ENCODE peak calls at places on chromosomes 1 and 21, in ten cellular contexts. P is ovary, V is H9, W is cardiac fibroblast, Z is hepatocyte, S is progenitor cell of endocrine pancreas, E is fibroblast of pulmonary artery, C is fibroblast of mammary gland, X is stomach, B is mesothelial cell of epicardium. H is an unnamed sample.

GRCh38 chr1:68112835-68113243 is 62.4 kb upstream of the DIRAS3 start:
- DNase-seq in P (peak; percentile 44), V (no peak), W (peak; percentile 91), Z (no peak), S (no peak), E (peak; percentile 89), C (peak; percentile 94), X (no peak), B (no peak), H (no peak)

GRCh38 chr1:32798679-32799416 is 18.3 kb downstream of the YARS1 start:
- DNase-seq in P (no peak), V (no peak), W (no peak), Z (no peak), S (no peak), E (no peak), C (no peak), X (no peak), B (no peak), H (no peak)

GRCh38 chr21:18041012-18041411 is 203.6 kb upstream of the CHODL start:
- DNase-seq in P (no peak), V (peak; percentile 28), W (peak; percentile 19), Z (peak; percentile 25), S (no peak), E (peak; percentile 17), C (peak; percentile 0), X (no peak), B (no peak), H (peak; percentile 29)

GRCh38 chr1:25772692-25773245 is 27.2 kb upstream of the SELENON start:
- DNase-seq in P (no peak), V (no peak), W (no peak), Z (no peak), S (no peak), E (no peak), C (no peak), X (no peak), B (no peak), H (no peak)

GRCh38 chr1:163084330-163084729 is 15.2 kb downstream of the RGS4 start:
- DNase-seq in P (no peak), V (no peak), W (peak; percentile 45), Z (no peak), S (no peak), E (peak; percentile 61), C (peak; percentile 85), X (no peak), B (no peak), H (no peak)

GRCh38 chr1:225899044-225899925 is 10.3 kb upstream of the LEFTY1 start:
- DNase-seq in P (no peak), V (peak; percentile 99), W (no peak), Z (no peak), S (no peak), E (no peak), C (no peak), X (no peak), B (no peak), H (no peak)

GRCh38 chr1:153578490-153578889 is 12.8 kb upstream of the S100A2 start:
- DNase-seq in P (no peak), V (no peak), W (no peak), Z (no peak), S (no peak), E (no peak), C (no peak), X (no peak), B (no peak), H (no peak)

GRCh38 chr1:56965191-56965590 is 624 bp downstream of the C8B start:
- DNase-seq in P (no peak), V (no peak), W (no peak), Z (no peak), S (no peak), E (no peak), C (no peak), X (no peak), B (no peak), H (no peak)

GRCh38 chr1:100643430-100644196 is 75.9 kb upstream of the VCAM1 start:
- DNase-seq in P (no peak), V (no peak), W (peak; percentile 62), Z (no peak), S (no peak), E (peak; percentile 69), C (peak; percentile 58), X (no peak), B (no peak), H (no peak)

GRCh38 chr1:150577557-150578277 is 1.7 kb downstream of the MCL1 start:
- DNase-seq in P (peak; percentile 12), V (no peak), W (peak; percentile 61), Z (peak; percentile 11), S (no peak), E (peak; percentile 70), C (peak; percentile 41), X (no peak), B (no peak), H (no peak)

DNA sequence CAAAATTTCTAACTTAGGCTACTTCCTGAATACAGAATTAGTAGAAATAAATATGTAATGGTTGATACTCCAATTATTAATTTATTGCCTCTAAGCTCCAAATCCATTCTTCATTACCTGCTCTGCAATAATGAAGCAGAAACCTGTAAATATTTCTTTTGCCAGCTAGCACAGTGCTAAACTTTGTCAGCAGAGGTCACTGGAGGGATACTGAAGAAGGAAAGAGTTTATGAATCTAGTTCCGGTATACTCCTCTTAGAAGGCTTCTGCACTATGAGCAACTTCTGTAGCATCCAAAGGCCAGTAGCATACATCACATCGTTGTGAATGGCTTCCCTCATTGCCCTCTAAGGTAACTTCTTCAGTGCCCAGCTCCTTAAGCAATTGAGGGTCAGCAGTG is 81.0 kb upstream of the LHX8 start:
- DNase-seq in P (no peak), V (no peak), W (no peak), Z (no peak), S (no peak), E (no peak), C (no peak), X (no peak), B (no peak), H (no peak)
- TF ChIP-seq CTCF in P (no peak), V (peak; percentile 68), W (no peak), Z (peak; percentile 37), S (peak; percentile 29), E (no peak), C (no peak), X (no peak), B (no peak), H (no peak)

GRCh38 chr21:44802396-44803153 is 955 bp upstream of the UBE2G2 start:
- DNase-seq in P (no peak), V (no peak), W (peak; percentile 13), Z (peak; percentile 33), S (no peak), E (no peak), C (no peak), X (no peak), B (no peak), H (no peak)

GRCh38 chr21:44801468-44802395 is at the start of gene UBE2G2:
- DNase-seq in P (peak; percentile 78), V (peak; percentile 78), W (peak; percentile 77), Z (peak; percentile 90), S (peak; percentile 81), E (peak; percentile 76), C (peak; percentile 62), X (peak; percentile 85), B (peak; percentile 93), H (peak; percentile 86)

GRCh38 chr21:44800103-44800502 is 1.5 kb downstream of the UBE2G2 start:
- DNase-seq in P (no peak), V (no peak), W (peak; percentile 72), Z (peak; percentile 70), S (no peak), E (peak; percentile 65), C (peak; percentile 69), X (peak; percentile 38), B (no peak), H (peak; percentile 36)

GRCh38 chr21:44803651-44804050 is 2.0 kb upstream of the UBE2G2 start:
- DNase-seq in P (no peak), V (no peak), W (no peak), Z (no peak), S (no peak), E (no peak), C (no peak), X (no peak), B (no peak), H (no peak)

GRCh38 chr21:44800971-44801467 is 601 bp downstream of the UBE2G2 start:
- DNase-seq in P (no peak), V (no peak), W (peak; percentile 49), Z (peak; percentile 37), S (no peak), E (peak; percentile 35), C (peak; percentile 39), X (no peak), B (no peak), H (no peak)
- TF ChIP-seq CTCF in P (no peak), V (peak; percentile 54), W (peak; percentile 37), Z (peak; percentile 43), S (peak; percentile 47), E (peak; percentile 41), C (peak; percentile 34), X (no peak), B (no peak), H (peak; percentile 29)

DNA sequence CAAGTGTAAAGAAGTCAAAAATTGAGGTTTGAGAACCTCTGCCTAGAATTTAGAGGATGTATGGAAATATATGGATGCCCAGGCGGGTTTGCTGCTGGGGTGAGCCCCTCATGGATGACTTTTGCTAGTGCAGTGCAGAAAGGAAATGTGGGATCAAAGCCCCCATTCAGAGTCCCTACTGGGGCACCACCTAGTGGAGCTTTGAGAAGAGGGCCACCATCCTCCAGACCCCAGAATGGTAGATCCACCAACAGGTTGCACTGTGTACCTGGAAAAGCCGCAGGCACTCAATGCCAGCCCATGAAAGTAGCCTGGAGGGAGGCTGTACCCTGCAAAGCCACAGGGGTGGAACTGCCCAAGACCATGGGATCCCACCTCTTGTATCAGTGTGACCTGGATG is 330.7 kb upstream of the DPYD start:
- DNase-seq in P (no peak), V (no peak), W (no peak), Z (no peak), S (no peak), E (no peak), C (no peak), X (no peak), B (no peak), H (no peak)
- TF ChIP-seq CTCF in P (no peak), V (peak; percentile 33), W (no peak), Z (no peak), S (no peak), E (no peak), C (no peak), X (no peak), B (no peak), H (peak; percentile 24)

GRCh38 chr1:51284487-51284954 is 45.8 kb downstream of the TTC39A start:
- DNase-seq in P (no peak), V (no peak), W (no peak), Z (no peak), S (no peak), E (peak; percentile 37), C (no peak), X (peak; percentile 83), B (peak; percentile 37), H (no peak)

GRCh38 chr1:51283977-51284376 is 46.4 kb downstream of the TTC39A start:
- DNase-seq in P (no peak), V (no peak), W (no peak), Z (no peak), S (no peak), E (no peak), C (no peak), X (no peak), B (no peak), H (no peak)

GRCh38 chr1:51280321-51281096 is 44.4 kb downstream of the RNF11 start:
- DNase-seq in P (no peak), V (no peak), W (no peak), Z (no peak), S (no peak), E (peak; percentile 13), C (no peak), X (no peak), B (no peak), H (no peak)

GRCh38 chr1:51281807-51282206 is 45.7 kb downstream of the RNF11 start:
- DNase-seq in P (no peak), V (no peak), W (no peak), Z (no peak), S (no peak), E (no peak), C (no peak), X (peak; percentile 43), B (no peak), H (no peak)

GRCh38 chr1:51282605-51283004 is 46.5 kb downstream of the RNF11 start:
- DNase-seq in P (no peak), V (no peak), W (no peak), Z (no peak), S (no peak), E (no peak), C (no peak), X (no peak), B (no peak), H (no peak)
- TF ChIP-seq CTCF in P (no peak), V (no peak), W (no peak), Z (no peak), S (no peak), E (no peak), C (no peak), X (no peak), B (no peak), H (no peak)